ENCODE peak calls at places on chromosomes 16 and 17, in five cellular contexts. F is hepatocyte, Q is adrenal gland, Z is endodermal cell, B is Caco-2. E is an unnamed sample.

GRCh38 chr16:17446661-17447060 is 24.1 kb downstream of the XYLT1 start:
- DNase-seq in F (no peak), Q (peak; percentile 44), Z (peak; percentile 52), B (no peak), E (no peak)

GRCh38 chr16:13176711-13177110 is 275.3 kb downstream of the SHISA9 start:
- DNase-seq in Q (no peak), B (no peak), Z (peak; percentile 36), F (no peak), E (no peak)

GRCh38 chr17:67482784-67483183 is 105.7 kb downstream of the PITPNC1 start:
- DNase-seq in Z (peak; percentile 29), B (no peak), F (no peak), Q (no peak), E (no peak)

GRCh38 chr17:49723423-49723822 is 15.7 kb upstream of the SLC35B1 start:
- DNase-seq in F (no peak), Z (no peak), B (no peak), Q (peak; percentile 33), E (no peak)

GRCh38 chr16:88790312-88791150 is 5.5 kb upstream of the PIEZO1 start:
- DNase-seq in Q (no peak), F (no peak), Z (no peak), B (peak; percentile 4), E (no peak)

GRCh38 chr16:4123617-4124300 is 7.5 kb upstream of the ADCY9 start:
- DNase-seq in Q (no peak), F (no peak), B (no peak), Z (no peak), E (peak; percentile 67)

GRCh38 chr16:56289412-56289811 is 98.1 kb downstream of the GNAO1 start:
- DNase-seq in Z (no peak), F (no peak), B (no peak), Q (no peak), E (no peak)

GRCh38 chr17:75635610-75636202 is 2.5 kb downstream of the SMIM5 start:
- DNase-seq in Z (no peak), F (no peak), B (no peak), Q (no peak), E (no peak)

GRCh38 chr17:31674305-31674704 is 184.7 kb downstream of the COPRS start:
- DNase-seq in Q (no peak), F (no peak), B (no peak), Z (peak; percentile 29), E (peak; percentile 82)

GRCh38 chr17:78130439-78131101 is at the start of gene TMC8:
- DNase-seq in F (no peak), Z (peak; percentile 83), Q (peak; percentile 53), B (no peak), E (no peak)

GRCh38 chr17:57911834-57912673 is 43.2 kb downstream of the CUEDC1 start:
- DNase-seq in B (no peak), F (no peak), Q (peak; percentile 95), Z (peak; percentile 77), E (peak; percentile 81)

GRCh38 chr17:57257911-57258885 is 1.9 kb downstream of the MSI2 start:
- DNase-seq in Q (no peak), B (peak; percentile 24), F (no peak), Z (peak; percentile 78), E (no peak)

GRCh38 chr16:87387942-87388817 is 4.0 kb upstream of the MAP1LC3B start:
- DNase-seq in B (peak; percentile 98), Z (peak; percentile 97), F (peak; percentile 97), Q (peak; percentile 99), E (peak; percentile 93)
- H3K4me3 ChIP-seq in B (peak overlapping the region; percentile 21), Z (peak overlapping the region; percentile 62), F (no peak overlapping the region), Q (no peak overlapping the region), E (no peak overlapping the region)

DNA sequence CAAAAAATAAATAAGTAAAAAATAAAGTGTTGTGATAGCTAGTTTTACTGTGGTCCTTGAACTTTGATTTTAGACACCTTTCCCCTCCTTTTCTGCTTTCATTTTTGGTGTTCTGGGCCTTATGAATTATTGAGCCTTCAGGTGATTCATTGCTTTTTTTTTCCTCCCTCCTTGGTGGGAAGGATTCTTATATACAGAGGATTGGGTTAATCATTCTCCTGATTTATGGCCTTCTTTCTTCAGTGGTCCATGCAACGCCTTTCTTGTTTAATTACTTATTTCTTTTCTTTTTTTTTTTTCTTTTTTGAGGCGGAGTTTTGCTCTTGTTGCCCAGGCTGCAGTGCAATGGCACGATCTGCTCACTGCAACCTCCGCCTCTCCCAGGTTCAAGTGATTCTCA is 8.0 kb upstream of the MYL4 start:
- DNase-seq in B (peak; percentile 19), Q (no peak), Z (no peak), F (peak; percentile 57), E (no peak)
- H3K9me3 ChIP-seq in B (no peaks in the 10 kb centered on the region), Q (no peaks in the 10 kb centered on the region), Z (no peaks in the 10 kb centered on the region), F (no peaks in the 10 kb centered on the region), E (no peaks in the 10 kb centered on the region)

DNA sequence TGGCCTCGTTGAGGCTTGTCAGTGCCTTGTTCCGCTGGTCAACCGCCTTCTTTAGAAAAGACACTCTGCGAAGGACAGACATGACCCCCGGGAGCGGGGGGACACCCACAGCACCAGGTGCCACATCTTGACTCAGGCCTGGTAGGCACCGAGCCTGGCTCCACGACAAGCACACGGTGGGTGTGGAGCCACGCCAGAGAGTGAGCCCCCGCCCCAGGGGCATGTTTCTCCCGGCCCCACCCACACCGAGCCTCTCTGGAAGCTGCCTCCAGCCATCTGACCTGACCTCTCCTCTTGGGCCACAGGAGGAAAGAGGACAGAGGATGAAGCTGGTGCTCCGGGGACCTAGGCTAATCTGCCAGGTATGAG is 4.6 kb downstream of the FAAP100 start:
- DNase-seq in F (no peak), B (no peak), Q (no peak), Z (no peak), E (no peak)
- H3K36me3 ChIP-seq in F (no peaks in the 10 kb centered on the region), B (peaks cover 3% of the 10 kb centered on the region), Q (peaks cover 54% of the 10 kb centered on the region), Z (peaks cover 32% of the 10 kb centered on the region), E (peaks cover 88% of the 10 kb centered on the region)

DNA sequence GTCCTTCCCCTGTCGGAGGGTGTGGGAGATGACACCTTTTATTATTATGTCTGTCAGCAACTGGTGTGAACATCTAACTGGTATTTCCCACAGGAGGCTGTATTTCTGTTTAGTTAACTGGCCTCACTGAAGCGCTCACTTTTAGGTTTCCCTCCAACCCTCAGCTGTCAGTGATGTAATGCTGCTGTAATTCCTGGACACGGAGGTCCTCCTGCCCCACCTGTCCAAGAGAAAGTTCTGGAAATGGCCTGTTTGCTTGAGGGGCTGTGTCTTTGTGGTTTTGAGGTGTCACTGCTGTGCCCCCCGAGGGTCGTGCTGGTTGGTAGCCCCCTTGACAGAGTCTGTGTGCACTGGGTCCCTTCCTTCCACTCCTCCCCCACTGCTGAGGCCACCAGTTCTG is 11.5 kb downstream of the KCNJ12 start:
- DNase-seq in Q (no peak), F (no peak), B (no peak), Z (no peak), E (no peak)
- H3K4me3 ChIP-seq in Q (no peak overlapping the region), F (no peak overlapping the region), B (no peak overlapping the region), Z (no peak overlapping the region), E (no peak overlapping the region)

DNA sequence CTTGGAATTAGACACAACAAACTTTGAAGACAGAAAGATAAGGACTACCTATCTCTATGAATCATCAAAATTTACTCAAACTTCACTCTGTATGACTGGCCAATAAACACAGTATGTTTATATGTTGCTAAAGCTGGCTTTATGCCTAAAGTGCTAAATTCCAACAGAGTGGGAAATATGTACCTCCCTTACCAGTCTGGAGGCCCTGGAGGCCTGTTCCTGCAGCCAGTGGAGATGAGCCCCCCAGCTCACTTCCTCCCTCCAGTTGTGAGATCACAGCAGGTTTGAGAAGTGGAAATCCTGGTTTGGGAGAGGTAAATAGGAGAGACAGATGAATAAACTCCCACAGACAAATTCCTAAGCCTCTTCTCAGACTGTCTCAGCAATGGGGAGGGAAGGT is 9.0 kb downstream of the ZNF23 start:
- DNase-seq in Q (no peak), F (no peak), B (no peak), Z (no peak), E (no peak)
- H3K9me3 ChIP-seq in Q (peaks cover 15% of the 10 kb centered on the region), F (peaks cover 19% of the 10 kb centered on the region), B (peaks cover 21% of the 10 kb centered on the region), Z (peaks cover 49% of the 10 kb centered on the region), E (peaks cover 11% of the 10 kb centered on the region)

DNA sequence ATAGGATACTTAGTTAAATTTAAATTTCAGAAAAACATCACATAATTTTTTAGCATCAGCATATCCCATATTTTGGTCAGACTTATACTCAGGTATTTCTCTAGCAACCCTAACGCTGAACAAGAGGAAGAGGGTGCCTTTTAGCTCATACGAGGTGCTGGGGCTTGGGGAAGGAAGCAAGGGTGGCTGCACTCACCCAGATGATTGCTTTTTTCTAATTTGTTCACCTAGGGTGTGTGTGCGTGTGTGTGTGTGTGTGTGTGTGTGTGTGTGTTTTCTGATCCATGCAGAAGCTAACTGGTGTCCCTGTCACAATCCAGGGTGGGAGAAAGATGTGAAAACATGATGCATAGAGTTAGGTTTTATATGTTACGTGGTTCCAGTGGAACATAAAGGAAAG is 81.2 kb downstream of the WNT3 start:
- DNase-seq in Q (no peak), B (no peak), Z (no peak), F (no peak), E (no peak)
- H3K36me3 ChIP-seq in Q (no peaks in the 10 kb centered on the region), B (no peaks in the 10 kb centered on the region), Z (peaks cover 14% of the 10 kb centered on the region), F (no peaks in the 10 kb centered on the region), E (no peaks in the 10 kb centered on the region)

GRCh38 chr16:67458121-67458641 is 22.8 kb downstream of the ATP6V0D1 start:
- DNase-seq in B (no peak), F (no peak), Q (no peak), Z (no peak), E (no peak)

GRCh38 chr16:67460168-67460567 is 20.8 kb downstream of the ATP6V0D1 start:
- DNase-seq in Q (no peak), B (no peak), F (no peak), Z (no peak), E (no peak)

GRCh38 chr16:67460961-67461360 is 20.0 kb downstream of the ATP6V0D1 start:
- DNase-seq in Q (no peak), F (no peak), B (no peak), Z (no peak), E (no peak)

GRCh38 chr16:67459066-67459857 is 21.7 kb downstream of the ATP6V0D1 start:
- DNase-seq in F (no peak), Z (no peak), B (no peak), Q (peak; percentile 90), E (peak; percentile 43)

DNA sequence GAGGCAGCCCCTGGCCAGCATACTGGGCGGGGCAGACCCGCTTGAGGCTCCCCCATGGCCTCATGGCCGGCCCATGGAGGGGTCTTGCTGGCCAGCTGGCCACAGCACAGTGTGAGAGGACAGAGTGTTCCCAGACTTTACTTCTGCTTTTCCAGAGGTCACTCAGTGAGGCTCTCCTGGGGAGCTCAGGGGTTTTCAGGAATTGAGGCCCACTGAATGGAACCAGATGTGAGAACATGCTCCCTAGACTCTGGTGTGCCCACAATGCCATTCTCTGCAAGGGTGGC is 21.2 kb downstream of the ATP6V0D1 start:
- DNase-seq in Q (no peak), F (no peak), B (no peak), Z (no peak), E (no peak)
- H3K4me3 ChIP-seq in Q (no peak overlapping the region), F (no peak overlapping the region), B (no peak overlapping the region), Z (no peak overlapping the region), E (no peak overlapping the region)

DNA sequence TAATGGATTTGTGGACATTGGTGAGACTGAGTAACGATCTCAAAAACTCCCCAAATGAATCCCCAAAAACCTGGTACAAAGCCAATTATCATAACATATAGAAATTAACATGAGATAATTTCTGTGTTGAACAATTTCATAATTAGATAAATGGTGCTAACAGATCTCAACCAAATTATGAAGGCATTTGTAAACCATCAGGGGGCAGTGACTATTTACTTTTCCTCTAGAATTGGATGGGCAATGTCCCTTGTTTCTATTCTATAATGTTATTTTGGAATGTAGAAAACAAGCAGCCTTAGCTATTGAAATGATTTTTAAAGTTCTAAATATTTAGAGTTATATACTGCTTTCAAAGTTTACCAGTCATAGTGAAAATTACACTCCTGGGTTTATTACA is 57.8 kb downstream of the MYH10 start:
- DNase-seq in Z (no peak), F (no peak), Q (no peak), B (no peak), E (no peak)
- H3K9me3 ChIP-seq in Z (no peaks in the 10 kb centered on the region), F (no peaks in the 10 kb centered on the region), Q (no peaks in the 10 kb centered on the region), B (no peaks in the 10 kb centered on the region), E (no peaks in the 10 kb centered on the region)

E was measured in MG63.